ENCODE peak calls at places on chromosomes 4 and X, in eight cellular contexts. D is activated CD4-positive, alpha-beta memory T cell treated with anti-CD3 and anti-CD28 coated beads for 36 hours; C is sigmoid colon; W is ACHN; K is glutamatergic neuron; P is posterior cingulate gyrus; Q is mucosa of gallbladder; G is EL. I is an unnamed sample.

GRCh38 chr4:21012851-21013331 is 312.6 kb downstream of the PACRGL start:
- DNase-seq in P (no peak), D (no peak), C (no peak), K (no peak), Q (no peak), W (peak; percentile 45), G (peak; percentile 59), I (no peak)

GRCh38 chrX:2346158-2346557 is 154.6 kb downstream of the DHRSX start:
- DNase-seq in P (no peak), C (no peak), K (no peak), Q (no peak), D (no peak), G (no peak), W (no peak), I (no peak)

GRCh38 chr4:152176627-152177214 is 359.2 kb downstream of the FBXW7 start:
- DNase-seq in K (no peak), C (no peak), P (no peak), Q (no peak), W (no peak), G (no peak), D (no peak), I (no peak)

GRCh38 chrX:6363193-6363592 is 134.5 kb upstream of the NLGN4X start:
- DNase-seq in Q (no peak), W (no peak), P (no peak), D (no peak), K (no peak), G (no peak), C (no peak), I (no peak)

GRCh38 chrX:67610282-67610681 is 66.5 kb downstream of the AR start:
- DNase-seq in G (no peak), P (no peak), C (no peak), D (no peak), Q (no peak), W (no peak), K (no peak), I (no peak)

GRCh38 chr4:125313497-125313896 is 1.3 kb upstream of the FAT4 start:
- DNase-seq in W (peak; percentile 80), C (peak; percentile 65), K (no peak), Q (peak; percentile 62), P (no peak), G (peak; percentile 82), D (peak; percentile 10), I (peak; percentile 25)

GRCh38 chr4:80237992-80238391 is 28.5 kb upstream of the FGF5 start:
- DNase-seq in D (no peak), K (no peak), P (no peak), W (peak; percentile 65), G (peak; percentile 94), Q (no peak), C (no peak), I (no peak)

GRCh38 chrX:143017272-143017671 is 8.5 kb upstream of the SPANXN4 start:
- DNase-seq in Q (no peak), K (no peak), D (peak; percentile 7), C (no peak), G (no peak), W (no peak), P (no peak), I (no peak)

I was measured in nucleus accumbens.